ENCODE peak calls at places on chromosomes 13 and 19, in six cellular contexts. G is endothelial cell of umbilical vein, A is gastrocnemius medialis, R is hepatocyte, X is PC-9, P is GM23338. K is an unnamed sample.

GRCh38 chr13:67726979-67727378 is 496.8 kb upstream of the PCDH9 start:
- DNase-seq in G (no peak), A (no peak), R (peak; percentile 14), X (peak; percentile 3), P (no peak), K (no peak)

GRCh38 chr19:55958356-55958755 is 10.7 kb downstream of the NLRP8 start:
- DNase-seq in G (no peak), A (no peak), R (no peak), X (no peak), P (no peak), K (no peak)

GRCh38 chr19:45113628-45114027 is 20.6 kb downstream of the PPP1R37 start:
- DNase-seq in G (no peak), A (no peak), R (peak; percentile 82), X (peak; percentile 46), P (peak; percentile 35), K (no peak)

GRCh38 chr13:111034811-111035210 is 80.3 kb upstream of the ARHGEF7 start:
- DNase-seq in G (no peak), A (no peak), R (no peak), X (no peak), P (no peak), K (no peak)

GRCh38 chr19:10416380-10417257 is 3.7 kb upstream of the PDE4A start:
- DNase-seq in G (peak; percentile 73), A (peak; percentile 87), R (peak; percentile 92), X (peak; percentile 93), P (peak; percentile 92), K (peak; percentile 92)

GRCh38 chr13:82747331-82747730 is 1134.9 kb downstream of the SLITRK1 start:
- DNase-seq in G (no peak), A (no peak), R (no peak), X (no peak), P (peak; percentile 73), K (no peak)

GRCh38 chr19:35689836-35690235 is 14.5 kb upstream of the ZBTB32 start:
- DNase-seq in G (no peak), A (no peak), R (no peak), X (no peak), P (no peak), K (no peak)

GRCh38 chr19:4362871-4363545 is 19.6 kb downstream of the MPND start:
- DNase-seq in G (no peak), A (no peak), R (no peak), X (peak; percentile 29), P (peak; percentile 59), K (peak; percentile 75)

GRCh38 chr13:27038323-27038722 is 133.3 kb downstream of the USP12 start:
- DNase-seq in G (peak; percentile 71), A (no peak), R (no peak), X (peak; percentile 3), P (no peak), K (no peak)

GRCh38 chr13:107715496-107715895 is 499.8 kb downstream of the LIG4 start:
- DNase-seq in G (no peak), A (no peak), R (no peak), X (no peak), P (no peak), K (no peak)

GRCh38 chr19:55319786-55320185 is 5.4 kb downstream of the TMEM150B start:
- DNase-seq in G (peak; percentile 22), A (no peak), R (peak; percentile 72), X (no peak), P (peak; percentile 97), K (peak; percentile 78)

GRCh38 chr13:30111810-30112209 is 195.5 kb downstream of the KATNAL1 start:
- DNase-seq in G (no peak), A (no peak), R (no peak), X (no peak), P (peak; percentile 54), K (no peak)

GRCh38 chr13:104650426-104650825 is 1584.2 kb upstream of the SLC10A2 start:
- DNase-seq in G (no peak), A (no peak), R (no peak), X (no peak), P (no peak), K (no peak)

GRCh38 chr19:14059652-14060155 is 2.2 kb downstream of the PALM3 start:
- DNase-seq in G (no peak), A (no peak), R (peak; percentile 49), X (no peak), P (no peak), K (no peak)

GRCh38 chr13:49830721-49831120 is 38.2 kb upstream of the KPNA3 start:
- DNase-seq in G (no peak), A (no peak), R (no peak), X (no peak), P (no peak), K (no peak)

GRCh38 chr13:30464496-30465351 is 1.0 kb downstream of the HMGB1 start:
- DNase-seq in G (no peak), A (peak; percentile 74), R (peak; percentile 90), X (peak; percentile 47), P (peak; percentile 67), K (peak; percentile 93)

GRCh38 chr13:109704771-109705628 is 81.4 kb downstream of the IRS2 start:
- DNase-seq in G (no peak), A (peak; percentile 58), R (peak; percentile 21), X (peak; percentile 41), P (no peak), K (no peak)

GRCh38 chr19:54427586-54427985 is 12.3 kb downstream of the TTYH1 start:
- DNase-seq in G (no peak), A (no peak), R (no peak), X (no peak), P (no peak), K (no peak)

GRCh38 chr13:21033866-21034601 is 27.4 kb downstream of the LATS2 start:
- DNase-seq in G (no peak), A (peak; percentile 68), R (no peak), X (peak; percentile 30), P (no peak), K (no peak)

GRCh38 chr13:45674908-45675307 is 27.2 kb upstream of the CBY2 start:
- DNase-seq in G (no peak), A (no peak), R (peak; percentile 41), X (no peak), P (peak; percentile 19), K (no peak)

DNA sequence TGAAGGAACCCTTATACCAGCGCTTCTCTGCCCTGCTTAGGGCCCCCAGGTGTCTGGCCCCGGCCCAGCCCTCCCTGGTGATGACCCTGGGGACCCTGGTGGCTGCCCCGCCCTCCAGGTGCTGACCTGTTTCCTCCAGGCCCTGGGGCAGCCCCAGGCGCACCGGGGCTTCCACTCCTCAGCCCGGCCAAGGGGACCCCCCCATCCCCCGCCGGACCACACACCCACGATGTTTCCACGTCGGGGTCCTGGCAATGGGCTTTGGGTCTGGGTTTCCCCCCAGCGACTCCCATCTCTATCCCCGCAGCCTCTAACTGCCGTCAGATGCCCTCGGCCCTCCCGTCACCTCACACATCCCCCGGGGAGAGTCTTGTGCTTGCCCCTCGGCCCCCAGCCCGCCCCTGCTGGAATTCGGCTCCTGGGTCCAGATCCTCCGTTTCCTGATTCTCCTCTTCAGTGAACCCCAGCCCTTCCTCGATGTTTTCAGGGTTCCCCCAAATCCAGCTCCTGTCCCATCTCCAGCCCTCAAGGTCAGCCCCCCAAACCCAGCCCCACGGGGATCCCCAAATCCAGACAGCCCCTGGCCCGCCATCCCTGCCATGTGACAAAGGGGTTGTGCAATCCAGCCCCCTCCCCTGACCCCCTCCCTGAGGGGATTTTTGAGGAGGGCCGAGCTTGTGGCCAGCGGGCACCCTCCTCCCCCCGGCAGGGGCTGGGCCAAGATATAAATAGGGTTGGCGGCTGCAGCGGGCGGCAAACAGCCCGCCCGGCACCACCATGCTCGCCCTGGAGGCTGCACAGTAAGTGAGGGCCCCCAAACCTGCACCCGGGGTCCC is at the start of gene SPIB:
- DNase-seq in G (no peak), A (no peak), R (peak; percentile 12), X (no peak), P (peak; percentile 40), K (no peak)
- H3K4me3 ChIP-seq in G (no peak within 1 kb of the TSS), A (no peak within 1 kb of the TSS), R (no peak within 1 kb of the TSS), X (no peak within 1 kb of the TSS), P (peak within 1 kb of the TSS; percentile 78), K (no peak within 1 kb of the TSS)

DNA sequence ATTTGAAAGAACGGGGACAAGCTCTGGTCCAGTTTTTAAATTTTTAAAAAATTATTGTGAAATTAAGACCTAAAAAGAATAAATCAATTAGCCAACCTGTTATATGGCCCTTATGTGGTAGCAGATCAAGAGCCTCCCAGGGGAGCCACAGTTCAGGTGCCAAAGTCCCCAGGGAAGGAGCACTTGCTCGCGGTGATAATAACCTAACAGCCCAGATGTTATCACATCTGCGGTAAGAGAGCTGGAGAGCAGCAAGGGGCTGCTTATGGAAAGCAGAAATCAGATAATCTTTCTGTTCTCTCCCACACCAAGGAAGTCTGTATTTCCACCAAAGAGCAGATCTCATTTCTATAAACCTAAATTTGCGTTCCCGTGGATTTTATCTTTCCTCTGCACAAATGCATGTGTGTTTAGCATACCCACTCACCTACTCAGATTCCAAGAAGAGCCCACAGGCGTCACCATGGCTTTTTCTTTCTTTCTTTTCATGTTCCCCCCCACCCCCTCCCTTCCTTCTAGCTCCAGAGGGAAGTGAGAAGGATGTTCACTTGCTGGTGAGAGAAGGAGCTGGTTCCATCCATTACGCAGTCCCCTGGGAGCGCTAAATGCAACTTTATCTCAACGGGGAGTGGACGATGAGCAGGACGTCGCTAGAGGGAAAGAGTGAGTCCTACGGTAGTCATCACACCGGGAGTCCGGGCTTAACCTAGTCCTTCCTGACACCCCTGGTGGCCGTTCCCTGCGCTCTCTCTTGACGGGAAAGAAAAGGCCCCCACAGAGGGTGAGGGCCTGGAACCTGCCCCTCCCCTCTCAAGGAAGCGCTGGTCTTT is 1.6 kb upstream of the POU4F1 start:
- DNase-seq in G (no peak), A (no peak), R (no peak), X (no peak), P (peak; percentile 79), K (no peak)
- H3K4me3 ChIP-seq in G (no peak overlapping the region), A (no peak overlapping the region), R (no peak overlapping the region), X (no peak overlapping the region), P (peak overlapping the region; percentile 50), K (no peak overlapping the region)

GRCh38 chr19:47729799-47730520 is 15.4 kb upstream of the NOP53 start:
- DNase-seq in G (peak; percentile 93), A (peak; percentile 62), R (peak; percentile 84), X (peak; percentile 91), P (peak; percentile 97), K (peak; percentile 91)
- H3K4me3 ChIP-seq in G (no peak overlapping the region), A (peak overlapping the region; percentile 38), R (no peak overlapping the region), X (peak overlapping the region; percentile 70), P (peak overlapping the region; percentile 85), K (no peak overlapping the region)

DNA sequence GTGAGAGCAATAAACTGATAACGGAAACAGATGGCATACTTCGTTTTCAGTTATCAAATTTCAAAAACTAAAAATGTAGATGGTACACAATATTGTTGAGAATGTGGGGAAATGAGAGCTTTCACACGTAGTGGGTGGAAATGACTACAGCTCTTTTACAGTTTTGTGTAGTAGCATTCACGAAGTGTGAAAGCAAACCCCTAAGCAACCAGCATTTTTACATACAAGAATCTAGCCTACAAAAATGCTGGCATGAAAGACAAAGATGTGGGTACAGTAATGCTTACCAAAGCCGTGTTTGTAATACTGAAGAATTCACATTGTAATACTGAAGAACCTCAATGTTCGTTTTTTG is 6.3 kb upstream of the ZNF283 start:
- DNase-seq in G (no peak), A (no peak), R (no peak), X (no peak), P (no peak), K (no peak)
- H3K4me3 ChIP-seq in G (peak overlapping the region; percentile 36), A (peak overlapping the region; percentile 48), R (no peak overlapping the region), X (no peak overlapping the region), P (peak overlapping the region; percentile 45), K (peak overlapping the region; percentile 75)

DNA sequence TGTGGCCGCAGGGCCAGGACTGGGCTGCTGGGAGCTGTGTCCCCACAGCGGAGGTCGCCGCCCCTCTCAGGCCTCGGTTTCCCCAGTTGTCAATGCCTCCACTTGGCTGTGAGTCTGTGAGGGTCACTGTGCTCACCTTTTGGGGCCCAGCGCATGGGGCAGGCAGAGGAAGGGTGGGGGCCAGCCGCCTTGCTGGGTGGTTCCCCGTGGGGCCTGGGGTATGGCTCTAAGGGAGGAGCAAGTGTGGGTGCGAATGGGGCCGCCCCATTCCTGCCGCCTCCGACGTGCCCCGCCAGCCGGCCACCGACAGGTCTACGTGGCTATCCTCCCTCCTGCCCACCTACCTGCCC is 803 bp upstream of the FGF22 start:
- DNase-seq in G (no peak), A (no peak), R (no peak), X (no peak), P (no peak), K (no peak)
- H3K4me3 ChIP-seq in G (no peak overlapping the region), A (peak overlapping the region; percentile 62), R (no peak overlapping the region), X (peak overlapping the region; percentile 61), P (peak overlapping the region; percentile 59), K (peak overlapping the region; percentile 42)